ENCODE peak calls at places on chromosomes 13 and 19, in seven cellular contexts. B, V, A, S, Z, C and L are unnamed samples.

GRCh38 chr13:107456431-107456830 is 758.9 kb downstream of the LIG4 start:
- DNase-seq in B (no peak), V (no peak), A (no peak), S (no peak), Z (no peak), C (no peak), L (no peak)

GRCh38 chr13:97953376-97953970 is at the start of gene IPO5:
- DNase-seq in B (no peak), V (no peak), A (no peak), S (no peak), Z (no peak), C (no peak), L (no peak)

GRCh38 chr19:7870571-7871279 is 3.5 kb downstream of the PRR36 start:
- DNase-seq in B (no peak), V (peak), A (peak), S (no peak), Z (no peak), C (no peak), L (no peak)

GRCh38 chr13:23963947-23964346 is 66.6 kb upstream of the C1QTNF9B start:
- DNase-seq in B (no peak), V (no peak), A (no peak), S (no peak), Z (no peak), C (no peak), L (no peak)

GRCh38 chr19:6735181-6735891 is 2.0 kb downstream of the GPR108 start:
- DNase-seq in B (no peak), V (peak), A (no peak), S (no peak), Z (no peak), C (no peak), L (no peak)

GRCh38 chr13:21717817-21718216 is 46.9 kb downstream of the FGF9 start:
- DNase-seq in B (no peak), V (no peak), A (no peak), S (no peak), Z (no peak), C (no peak), L (no peak)

GRCh38 chr13:35808846-35809245 is 322.3 kb downstream of the DCLK1 start:
- DNase-seq in B (no peak), V (no peak), A (no peak), S (no peak), Z (no peak), C (no peak), L (no peak)

GRCh38 chr19:38975861-38976271 is 324 bp upstream of the FBXO17 start:
- DNase-seq in B (no peak), V (peak), A (no peak), S (no peak), Z (peak), C (peak), L (no peak)

GRCh38 chr13:85825454-85825853 is 26.2 kb upstream of the SLITRK6 start:
- DNase-seq in B (no peak), V (no peak), A (no peak), S (no peak), Z (no peak), C (no peak), L (no peak)

GRCh38 chr13:45385912-45386311 is 32.3 kb downstream of the SLC25A30 start:
- DNase-seq in B (no peak), V (no peak), A (no peak), S (no peak), Z (no peak), C (no peak), L (no peak)

GRCh38 chr13:33087091-33087490 is 70.9 kb downstream of the KL start:
- DNase-seq in B (no peak), V (no peak), A (no peak), S (no peak), Z (no peak), C (no peak), L (no peak)

GRCh38 chr13:20901668-20902437 is 693 bp downstream of the XPO4 start:
- DNase-seq in B (no peak), V (peak), A (no peak), S (no peak), Z (no peak), C (peak), L (no peak)

GRCh38 chr19:8261881-8262280 is 46.3 kb downstream of the CD320 start:
- DNase-seq in B (no peak), V (no peak), A (no peak), S (peak), Z (peak), C (no peak), L (no peak)

GRCh38 chr19:14614099-14614412 is 31.2 kb downstream of the CLEC17A start:
- DNase-seq in B (no peak), V (no peak), A (peak), S (no peak), Z (no peak), C (peak), L (no peak)

GRCh38 chr13:80957019-80957650 is 616.2 kb upstream of the SPRY2 start:
- DNase-seq in B (no peak), V (no peak), A (no peak), S (no peak), Z (no peak), C (no peak), L (no peak)

GRCh38 chr13:98261165-98261672 is 84.2 kb upstream of the RNF113B start:
- DNase-seq in B (no peak), V (no peak), A (no peak), S (no peak), Z (no peak), C (no peak), L (no peak)

GRCh38 chr13:114313061-114313860 is 1.0 kb upstream of the CHAMP1 start:
- DNase-seq in B (no peak), V (no peak), A (peak), S (no peak), Z (no peak), C (no peak), L (no peak)

GRCh38 chr19:888615-889385 is 4.2 kb downstream of the MED16 start:
- DNase-seq in B (no peak), V (no peak), A (no peak), S (no peak), Z (no peak), C (no peak), L (no peak)

GRCh38 chr19:47581605-47582319 is 8.8 kb upstream of the ZNF541 start:
- DNase-seq in B (no peak), V (no peak), A (no peak), S (no peak), Z (no peak), C (no peak), L (no peak)

GRCh38 chr13:100273138-100273537 is 184.2 kb downstream of the PCCA start:
- DNase-seq in B (no peak), V (no peak), A (no peak), S (no peak), Z (no peak), C (no peak), L (no peak)

GRCh38 chr19:22832031-22832762 is at the start of gene ZNF723:
- DNase-seq in B (no peak), V (no peak), A (no peak), S (no peak), Z (no peak), C (no peak), L (no peak)

GRCh38 chr13:48160879-48161278 is 66.0 kb upstream of the MED4 start:
- DNase-seq in B (no peak), V (no peak), A (no peak), S (no peak), Z (no peak), C (no peak), L (no peak)

GRCh38 chr13:37701306-37701705 is 102.7 kb upstream of the POSTN start:
- DNase-seq in B (no peak), V (no peak), A (no peak), S (no peak), Z (no peak), C (no peak), L (peak)

GRCh38 chr13:60765700-60766411 is 368.8 kb downstream of the TDRD3 start:
- DNase-seq in B (no peak), V (peak), A (no peak), S (no peak), Z (no peak), C (no peak), L (no peak)

GRCh38 chr13:39597828-39598227 is 5.2 kb downstream of the LHFPL6 start:
- DNase-seq in B (no peak), V (no peak), A (no peak), S (no peak), Z (no peak), C (no peak), L (no peak)

GRCh38 chr13:33711441-33711840 is 106.5 kb upstream of the RFC3 start:
- DNase-seq in B (no peak), V (no peak), A (no peak), S (no peak), Z (no peak), C (no peak), L (no peak)

GRCh38 chr13:23866420-23867026 is 22.7 kb downstream of the MIPEP start:
- DNase-seq in B (no peak), V (no peak), A (no peak), S (no peak), Z (no peak), C (no peak), L (no peak)

GRCh38 chr19:15640294-15640903 is at the start of gene CYP4F3:
- DNase-seq in B (no peak), V (no peak), A (no peak), S (peak), Z (peak), C (no peak), L (no peak)

GRCh38 chr13:84417426-84417825 is 535.2 kb upstream of the SLITRK1 start:
- DNase-seq in B (no peak), V (no peak), A (no peak), S (no peak), Z (no peak), C (no peak), L (no peak)

GRCh38 chr19:38004100-38004504 is 97.1 kb downstream of the SIPA1L3 start:
- DNase-seq in B (no peak), V (no peak), A (no peak), S (no peak), Z (no peak), C (no peak), L (no peak)

GRCh38 chr19:46386151-46386550 is 27.2 kb downstream of the CCDC8 start:
- DNase-seq in B (no peak), V (no peak), A (no peak), S (peak), Z (no peak), C (no peak), L (no peak)

GRCh38 chr13:113342820-113343691 is 20.9 kb downstream of the GRTP1 start:
- DNase-seq in B (no peak), V (no peak), A (no peak), S (no peak), Z (no peak), C (no peak), L (no peak)

GRCh38 chr19:37991841-37992248 is 84.8 kb downstream of the SIPA1L3 start:
- DNase-seq in B (no peak), V (no peak), A (no peak), S (no peak), Z (no peak), C (no peak), L (no peak)

GRCh38 chr19:39413903-39414608 is 1.6 kb downstream of the PLEKHG2 start:
- DNase-seq in B (no peak), V (peak), A (no peak), S (no peak), Z (no peak), C (no peak), L (no peak)